ENCODE peak calls at places on chromosomes 16 and 17, in six cellular contexts. L, X, E, S, M and A are unnamed samples. For H3K4me1, the result is how much of the 10 kb centered on the place peaks cover.

GRCh38 chr17:49399995-49400394 is 14.7 kb downstream of the PHB1 start:
- DNase-seq in L (no peak), X (no peak), E (no peak), S (no peak), M (no peak), A (no peak)

GRCh38 chr17:8855477-8856204 is 11.8 kb downstream of the PIK3R6 start:
- DNase-seq in L (no peak), X (no peak), E (no peak), S (no peak), M (no peak), A (no peak)

GRCh38 chr16:5045499-5046115 is 11.9 kb upstream of the NAGPA start:
- DNase-seq in L (peak), X (no peak), E (no peak), S (no peak), M (peak), A (no peak)

GRCh38 chr17:36641877-36642845 is 40.8 kb downstream of the MRM1 start:
- DNase-seq in L (no peak), X (peak), E (no peak), S (peak), M (no peak), A (no peak)

GRCh38 chr17:31510273-31511175 is 119.0 kb downstream of the RAB11FIP4 start:
- DNase-seq in L (peak), X (no peak), E (peak), S (no peak), M (peak), A (no peak)

GRCh38 chr17:2796164-2797140 is at the start of gene RAP1GAP2:
- DNase-seq in L (peak), X (no peak), E (peak), S (peak), M (peak), A (peak)

GRCh38 chr17:80624864-80625263 is 80.2 kb downstream of the RPTOR start:
- DNase-seq in L (no peak), X (no peak), E (no peak), S (no peak), M (no peak), A (no peak)

GRCh38 chr17:30368896-30369720 is 9.6 kb upstream of the CPD start:
- DNase-seq in L (no peak), X (no peak), E (no peak), S (no peak), M (no peak), A (no peak)

GRCh38 chr16:67796099-67796718 is 10.2 kb downstream of the RANBP10 start:
- DNase-seq in L (no peak), X (no peak), E (no peak), S (no peak), M (no peak), A (no peak)

GRCh38 chr17:19357351-19358140 is 5.0 kb downstream of the B9D1 start:
- DNase-seq in L (peak), X (no peak), E (no peak), S (no peak), M (no peak), A (no peak)

GRCh38 chr17:45320349-45320930 is 3.6 kb upstream of the MAP3K14 start:
- DNase-seq in L (no peak), X (no peak), E (no peak), S (no peak), M (no peak), A (no peak)
- H3K4me1 ChIP-seq in L (half or more), X (under half), E (under half), S (half or more), M (under half), A (under half)

DNA sequence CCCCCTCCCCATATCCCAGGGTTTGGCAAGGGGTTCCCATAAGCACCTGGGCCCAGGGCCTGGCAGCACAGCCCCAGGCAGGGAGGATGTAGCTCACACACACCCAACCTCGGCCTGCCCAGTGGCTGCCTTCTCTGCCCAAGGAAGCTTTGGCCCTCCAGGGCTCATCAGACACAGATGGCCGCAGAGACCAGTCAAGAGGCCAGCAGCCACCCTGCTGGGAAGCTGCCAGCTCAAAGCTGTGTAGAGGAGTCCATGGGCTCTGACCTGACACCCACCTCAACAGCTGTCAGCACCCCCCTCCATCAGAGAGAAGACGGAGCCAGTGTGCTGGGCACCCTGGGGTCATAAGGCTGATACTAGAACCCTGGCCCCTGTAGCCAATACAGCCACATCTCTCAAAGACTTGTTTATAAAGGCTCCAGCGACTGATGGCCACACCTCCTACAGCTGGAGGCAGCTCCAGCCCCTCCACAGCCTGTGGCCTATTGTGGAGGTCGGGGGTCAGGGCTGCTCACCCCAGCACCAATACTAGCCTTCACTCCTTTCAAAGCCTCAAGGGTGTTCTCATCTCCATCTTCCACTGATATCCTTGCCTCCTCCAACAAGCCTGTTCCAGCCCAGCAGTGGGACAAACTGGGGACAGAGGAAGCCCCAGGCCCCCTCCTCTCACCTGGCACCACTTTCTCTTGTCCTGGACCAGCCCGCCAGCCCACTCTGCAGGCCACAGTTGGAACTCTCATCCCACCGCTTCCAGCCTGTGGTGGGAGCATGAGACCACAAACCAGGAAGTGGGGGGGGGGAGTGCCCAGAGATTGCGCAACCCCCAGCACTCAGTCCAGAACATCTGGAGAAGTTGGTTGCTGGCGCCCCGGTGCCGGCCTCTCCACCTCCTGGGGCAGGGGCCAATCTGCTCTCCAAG is 2.2 kb upstream of the MPG start:
- DNase-seq in L (no peak), X (no peak), E (peak), S (peak), M (peak), A (peak)
- H3K4me1 ChIP-seq in L (under half), X (under half), E (half or more), S (half or more), M (under half), A (half or more)

DNA sequence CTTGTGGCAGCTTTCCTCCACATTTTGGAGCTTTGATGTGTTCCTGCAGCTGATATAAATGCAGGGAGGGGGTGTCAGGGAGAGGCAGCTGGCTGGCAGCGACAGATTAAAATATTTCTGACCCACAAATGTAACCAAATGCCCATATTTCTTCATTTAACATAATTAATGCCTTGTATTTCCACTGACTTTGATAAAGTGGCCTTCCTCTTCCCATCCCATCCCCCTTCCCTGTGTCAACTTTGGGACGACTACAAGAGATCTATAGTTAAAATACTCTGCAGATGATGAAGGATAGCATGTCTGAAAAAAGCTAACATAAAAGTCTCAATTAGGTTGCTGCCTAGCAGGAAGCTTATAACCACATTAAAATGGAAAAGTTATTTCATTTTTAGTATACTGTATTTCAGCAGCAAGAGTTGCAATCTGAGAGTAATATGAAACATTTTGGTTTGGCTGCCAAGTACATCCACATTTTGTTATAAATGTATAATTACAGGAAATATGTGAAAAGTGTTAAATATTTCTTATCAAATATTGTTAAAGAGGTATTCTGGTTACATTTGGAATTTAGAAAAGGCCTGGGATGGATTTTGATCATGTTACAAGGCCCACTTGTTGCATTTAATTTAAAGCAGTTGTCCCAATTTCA is 238.7 kb upstream of the TBX2 start:
- DNase-seq in L (no peak), X (no peak), E (no peak), S (no peak), M (no peak), A (no peak)
- H3K4me1 ChIP-seq in L (under half), X (under half), E (under half), S (under half), M (under half), A (under half)

GRCh38 chr16:16037521-16037920 is 88.1 kb downstream of the ABCC1 start:
- DNase-seq in L (no peak), X (no peak), E (no peak), S (no peak), M (no peak), A (no peak)
- H3K4me1 ChIP-seq in L (under half), X (under half), E (under half), S (under half), M (under half), A (under half)